ENCODE peak calls at places on chromosomes 6 and 20, in ten cellular contexts. C is stomach, T is HFFc6, L is cardiac muscle cell, D is AG10803, A is progenitor cell of endocrine pancreas, N is esophagus muscularis mucosa, O is GM20000, F is prostate gland, R is dorsolateral prefrontal cortex. K is an unnamed sample.

GRCh38 chr6:90222724-90223198 is 73.9 kb downstream of the BACH2 start:
- DNase-seq in D (no peak), L (no peak), N (no peak), F (no peak), O (no peak), R (no peak), A (no peak), T (no peak), C (no peak), K (no peak)

GRCh38 chr6:43428112-43428570 is 800 bp downstream of the ABCC10 start:
- DNase-seq in A (no peak), O (no peak), T (no peak), N (no peak), R (no peak), D (no peak), L (no peak), C (no peak), F (no peak), K (no peak)

GRCh38 chr6:44128020-44128917 is 915 bp downstream of the TMEM63B start:
- DNase-seq in T (no peak), A (peak), F (peak), N (no peak), D (no peak), C (peak), L (peak), O (peak), R (no peak), K (peak)

GRCh38 chr20:25082498-25082873 is 545 bp upstream of the VSX1 start:
- DNase-seq in C (no peak), T (no peak), D (no peak), O (no peak), R (no peak), L (no peak), F (no peak), N (no peak), A (no peak), K (no peak)

GRCh38 chr6:166361080-166361429 is 18.7 kb upstream of the SFT2D1 start:
- DNase-seq in O (no peak), N (no peak), R (no peak), T (no peak), L (peak), A (no peak), D (peak), F (peak), C (no peak), K (no peak)

GRCh38 chr6:83055366-83055964 is 10.2 kb downstream of the UBE3D start:
- DNase-seq in N (no peak), D (peak), F (peak), C (peak), L (peak), T (peak), O (peak), R (peak), A (peak), K (peak)

GRCh38 chr6:41604006-41604405 is 34.3 kb upstream of the MDFI start:
- DNase-seq in R (no peak), F (no peak), A (no peak), D (no peak), N (no peak), T (no peak), C (no peak), O (no peak), L (no peak), K (no peak)

GRCh38 chr6:20589266-20589665 is 55.0 kb downstream of the CDKAL1 start:
- DNase-seq in A (no peak), L (peak), C (no peak), R (no peak), D (peak), N (no peak), T (no peak), F (no peak), O (no peak), K (no peak)

GRCh38 chr6:26311385-26312095 is 53.5 kb upstream of the BTN3A2 start:
- DNase-seq in T (peak), R (peak), A (no peak), D (peak), L (peak), C (no peak), N (no peak), O (no peak), F (peak), K (no peak)

GRCh38 chr6:150299873-150300485 is 68.8 kb upstream of the IYD start:
- DNase-seq in T (no peak), O (no peak), C (no peak), N (no peak), F (no peak), R (no peak), D (no peak), L (no peak), A (no peak), K (no peak)

GRCh38 chr6:25089442-25089841 is 153.7 kb upstream of the RIPOR2 start:
- DNase-seq in A (no peak), D (no peak), F (no peak), N (peak), R (no peak), O (no peak), T (peak), C (no peak), L (peak), K (no peak)

DNA sequence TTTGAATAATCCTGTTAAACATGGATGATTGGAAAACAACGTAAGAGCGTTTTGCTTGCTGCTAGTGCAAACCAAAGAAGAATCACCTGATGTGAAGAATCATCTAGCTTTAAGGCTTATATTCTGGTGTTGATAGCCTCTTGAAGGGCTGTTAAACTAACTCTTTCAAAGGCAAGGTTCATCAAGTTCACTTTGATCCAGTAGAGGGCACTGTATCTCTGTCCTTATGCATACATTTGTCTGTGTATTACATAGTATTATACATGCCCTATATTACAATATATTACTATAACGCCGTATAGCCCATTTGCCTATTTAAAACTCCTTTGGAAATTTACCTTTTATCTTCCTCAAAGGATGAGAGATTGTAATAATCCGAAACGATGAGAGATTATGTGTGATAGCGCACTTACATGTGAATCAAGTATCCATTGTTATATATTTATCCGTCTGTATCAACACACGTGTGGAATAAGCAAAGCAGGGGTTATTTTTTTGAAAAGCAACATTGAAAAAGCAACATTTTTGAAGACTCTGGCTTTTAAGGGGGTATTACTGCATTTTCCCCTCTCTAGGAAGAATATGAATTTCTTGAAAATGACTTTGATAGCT is 50.8 kb upstream of the NRN1 start:
- DNase-seq in O (peak), A (no peak), T (peak), R (no peak), C (no peak), L (peak), D (peak), F (no peak), N (no peak), K (peak)
- TF ChIP-seq CTCF in O (peak), A (peak), T (peak), R (peak), C (no peak), L (peak), D (peak), F (peak), N (peak), K (peak)

DNA sequence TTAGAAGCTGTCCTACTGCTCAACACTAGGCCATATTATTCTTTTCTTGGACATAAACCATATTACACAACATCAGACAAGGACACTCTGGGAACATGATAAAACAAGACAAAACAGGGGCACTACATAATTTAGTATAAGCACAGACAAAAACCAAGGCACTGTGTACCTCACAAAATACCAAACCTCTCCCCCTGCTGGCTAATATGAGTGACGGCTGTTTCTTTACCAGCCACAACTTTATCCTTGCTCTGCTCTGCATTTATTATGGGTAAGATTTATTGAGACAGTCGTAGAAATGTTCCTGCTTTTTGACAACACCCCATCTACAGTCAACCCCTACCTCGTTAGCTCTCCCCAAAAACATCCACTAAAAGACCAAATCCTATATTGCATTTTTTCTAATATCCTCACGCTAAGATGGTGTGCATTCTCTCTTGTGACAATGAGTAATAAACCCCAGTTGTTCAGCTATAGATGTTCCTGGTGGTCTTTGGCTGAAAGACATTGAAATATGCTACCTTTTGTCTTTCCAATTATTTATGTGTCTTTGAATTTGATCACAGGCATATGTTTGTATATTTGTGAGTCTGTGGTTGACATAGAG is 23.8 kb upstream of the POLR1H start:
- DNase-seq in N (no peak), T (peak), D (peak), F (no peak), A (no peak), L (peak), R (no peak), C (no peak), O (peak), K (peak)
- TF ChIP-seq CTCF in N (peak), T (peak), D (peak), F (peak), A (peak), L (peak), R (peak), C (no peak), O (peak), K (peak)

GRCh38 chr6:112781236-112781635 is 434.1 kb downstream of the RFPL4B start:
- DNase-seq in L (peak), N (no peak), D (peak), T (no peak), R (peak), C (no peak), A (no peak), F (no peak), O (no peak), K (no peak)
- TF ChIP-seq CTCF in L (no peak), N (no peak), D (peak), T (no peak), R (no peak), C (no peak), A (no peak), F (no peak), O (no peak), K (no peak)

GRCh38 chr20:10647471-10647870 is 26.3 kb downstream of the JAG1 start:
- DNase-seq in T (no peak), C (no peak), R (no peak), F (no peak), N (no peak), O (peak), A (no peak), D (no peak), L (no peak), K (peak)
- TF ChIP-seq CTCF in T (peak), C (no peak), R (peak), F (peak), N (no peak), O (no peak), A (peak), D (peak), L (peak), K (peak)

GRCh38 chr20:35368616-35369423 is 43.0 kb downstream of the UQCC1 start:
- DNase-seq in C (no peak), F (no peak), L (no peak), N (no peak), O (no peak), T (no peak), R (peak), A (no peak), D (peak), K (no peak)
- TF ChIP-seq CTCF in C (no peak), F (no peak), L (no peak), N (no peak), O (no peak), T (no peak), R (no peak), A (no peak), D (no peak), K (no peak)

GRCh38 chr6:155155787-155156447 is 107.9 kb upstream of the CLDN20 start:
- DNase-seq in L (no peak), R (no peak), C (no peak), N (no peak), F (no peak), D (no peak), A (no peak), T (no peak), O (no peak), K (no peak)

GRCh38 chr6:155147958-155148663 is 115.7 kb upstream of the CLDN20 start:
- DNase-seq in N (no peak), O (no peak), F (no peak), R (peak), D (no peak), L (no peak), A (no peak), T (no peak), C (no peak), K (no peak)

GRCh38 chr6:155154158-155154830 is 109.5 kb upstream of the CLDN20 start:
- DNase-seq in O (no peak), C (no peak), N (no peak), A (no peak), T (peak), D (peak), L (peak), F (no peak), R (peak), K (no peak)

GRCh38 chr6:155150967-155151671 is 112.7 kb upstream of the CLDN20 start:
- DNase-seq in N (no peak), D (no peak), R (no peak), F (no peak), A (no peak), T (no peak), C (no peak), O (no peak), L (no peak), K (no peak)

GRCh38 chr6:155152211-155153076 is 111.4 kb upstream of the CLDN20 start:
- DNase-seq in L (peak), A (no peak), T (no peak), R (no peak), D (no peak), O (no peak), C (no peak), F (no peak), N (no peak), K (no peak)
- TF ChIP-seq CTCF in L (peak), A (peak), T (peak), R (no peak), D (no peak), O (no peak), C (no peak), F (no peak), N (no peak), K (no peak)

GRCh38 chr20:16476032-16476431 is 97.2 kb downstream of the KIF16B start:
- DNase-seq in T (peak), O (peak), R (no peak), C (no peak), N (no peak), A (no peak), F (peak), D (peak), L (peak), K (peak)
- TF ChIP-seq CTCF in T (peak), O (peak), R (peak), C (peak), N (peak), A (peak), F (peak), D (peak), L (peak), K (peak)